ENCODE peak calls at places on chromosomes 2 and 18, in six cellular contexts. N, B, O, Z, T and C are unnamed samples.

GRCh38 chr18:79422022-79422782 is 26.5 kb downstream of the NFATC1 start:
- DNase-seq in N (no peak), Z (no peak), O (no peak), T (no peak), B (no peak), C (peak; percentile 68)

GRCh38 chr2:183219853-183220252 is 95.6 kb downstream of the NUP35 start:
- DNase-seq in T (no peak), N (no peak), O (no peak), B (no peak), Z (no peak), C (no peak)

GRCh38 chr2:212832211-212833195 is 293.9 kb upstream of the ERBB4 start:
- DNase-seq in O (no peak), N (no peak), Z (no peak), T (no peak), B (no peak), C (peak; percentile 75)

GRCh38 chr18:48842259-48843061 is 108.3 kb downstream of the SMAD7 start:
- DNase-seq in Z (no peak), B (no peak), N (no peak), T (peak; percentile 44), O (no peak), C (peak; percentile 85)

GRCh38 chr2:62208758-62209114 is 12.8 kb downstream of the B3GNT2 start:
- DNase-seq in B (no peak), N (no peak), T (no peak), O (no peak), Z (no peak), C (no peak)

GRCh38 chr2:1988049-1988448 is 243.7 kb upstream of the PXDN start:
- DNase-seq in N (no peak), B (no peak), Z (no peak), T (no peak), O (no peak), C (no peak)

GRCh38 chr2:96867756-96868554 is 1.9 kb downstream of the SEMA4C start:
- DNase-seq in N (no peak), Z (no peak), O (no peak), T (no peak), B (no peak), C (peak; percentile 81)

GRCh38 chr18:75160315-75160714 is 48.6 kb downstream of the PTGR3 start:
- DNase-seq in O (no peak), Z (no peak), N (no peak), B (no peak), T (no peak), C (no peak)

DNA sequence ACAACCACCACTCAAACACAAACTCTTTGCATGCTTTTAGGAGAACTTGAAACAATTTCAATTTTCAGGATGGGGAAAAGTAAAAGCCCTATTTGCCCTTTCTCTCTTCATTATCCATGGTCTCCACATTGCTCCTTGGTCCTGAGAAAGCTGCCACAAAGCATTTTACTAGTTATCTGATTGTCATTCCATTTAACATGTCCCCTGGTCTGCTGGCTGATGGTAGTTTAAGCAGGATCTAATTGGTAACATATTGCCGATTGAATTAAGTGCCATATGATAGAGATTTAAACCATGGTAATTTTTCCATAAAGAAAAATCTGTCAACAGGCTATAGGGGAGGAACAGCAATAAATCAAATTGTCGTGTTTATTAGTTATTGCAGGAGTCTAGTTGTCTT is 3.3 kb downstream of the AFF3 start:
- DNase-seq in O (no peak), T (no peak), N (no peak), B (no peak), Z (no peak), C (no peak)
- TF ChIP-seq POLR2AphosphoS5 in O (no peak), T (no peak), N (no peak), B (no peak), Z (no peak), C (no peak)

DNA sequence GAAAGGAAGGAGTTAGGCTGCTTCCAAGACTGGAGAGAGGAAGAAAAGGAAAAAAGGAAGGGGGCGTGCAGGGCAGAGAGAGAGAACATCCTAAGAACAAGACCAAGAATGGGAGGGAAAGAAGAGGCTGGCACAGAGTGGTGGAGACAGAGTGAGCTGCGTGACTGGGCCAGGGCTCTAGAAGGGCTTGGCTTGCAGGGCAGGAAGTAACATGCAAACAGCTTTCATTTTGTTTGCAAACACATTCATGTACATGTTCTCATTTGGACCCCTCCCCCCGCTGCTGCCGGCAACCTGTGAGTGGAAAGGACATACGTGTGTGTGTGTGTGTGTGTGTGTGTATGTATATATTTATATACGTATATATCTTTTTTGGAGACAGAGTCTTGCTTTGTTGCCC is 46.8 kb upstream of the DNMT3A start:
- DNase-seq in O (no peak), Z (no peak), N (no peak), T (no peak), B (no peak), C (no peak)
- TF ChIP-seq POLR2AphosphoS5 in O (no peak), Z (no peak), N (no peak), T (no peak), B (no peak), C (no peak)

GRCh38 chr2:121173112-121173511 is 111.9 kb downstream of the TFCP2L1 start:
- DNase-seq in Z (no peak), N (no peak), O (no peak), B (no peak), T (no peak), C (no peak)
- TF ChIP-seq POLR2AphosphoS5 in Z (no peak), N (no peak), O (no peak), B (no peak), T (no peak), C (no peak)

GRCh38 chr2:230443540-230443939 is 27.5 kb downstream of the SP100 start:
- DNase-seq in N (no peak), T (no peak), O (no peak), Z (no peak), B (no peak), C (no peak)

GRCh38 chr2:230447036-230447435 is 31.0 kb downstream of the SP100 start:
- DNase-seq in Z (no peak), O (no peak), B (no peak), N (no peak), T (no peak), C (no peak)

GRCh38 chr2:230444832-230445231 is 28.8 kb downstream of the SP100 start:
- DNase-seq in B (no peak), O (no peak), N (no peak), Z (no peak), T (no peak), C (no peak)

GRCh38 chr2:230439590-230439989 is 23.6 kb downstream of the SP100 start:
- DNase-seq in Z (no peak), N (no peak), O (peak; percentile 31), T (no peak), B (no peak), C (no peak)

GRCh38 chr2:230441188-230441897 is 25.3 kb downstream of the SP100 start:
- DNase-seq in N (peak; percentile 27), T (no peak), B (no peak), O (no peak), Z (no peak), C (peak; percentile 83)
- TF ChIP-seq POLR2AphosphoS5 in N (no peak), T (peak; percentile 37), B (no peak), O (no peak), Z (no peak), C (no peak)